ENCODE peak calls at places on chromosomes 7 and 10, in ten cellular contexts. H is fibroblast of the aortic adventitia; R is GM23248; B is T follicular helper cell; U is HFF-Myc; J is fibroblast of pulmonary artery; S is stimulated activated CD4-positive, alpha-beta T cell treated with anti-CD3 and anti-CD28 coated beads, Interleukin-12 subunit alpha, Interleukin-12 subunit beta, amount 100 ng/mL, for 48 hours; P is NCI-H1105; I is neural progenitor cell; Z is activated CD8-positive, alpha-beta memory T cell treated with anti-CD3 and anti-CD28 coated beads, Interleukin-2, amount 10 ng/mL, durations not matched to agents 7 days and 5 days. A is an unnamed sample.
A peak's percentile ranks its signal among the peaks of the same experiment; 100 is the strongest.

GRCh38 chr7:37942934-37943610 is 22.6 kb downstream of the EPDR1 start:
- DNase-seq in H (peak; percentile 86), R (no peak), B (no peak), U (no peak), J (peak; percentile 42), S (no peak), P (no peak), I (peak; percentile 54), Z (no peak), A (no peak)

GRCh38 chr10:124636271-124636993 is 107.7 kb downstream of the FAM53B start:
- DNase-seq in H (no peak), R (no peak), B (no peak), U (no peak), J (no peak), S (no peak), P (no peak), I (no peak), Z (no peak), A (no peak)

GRCh38 chr7:25009271-25009670 is 29.3 kb upstream of the OSBPL3 start:
- DNase-seq in H (peak; percentile 96), R (peak; percentile 96), B (no peak), U (peak; percentile 41), J (peak; percentile 96), S (no peak), P (no peak), I (no peak), Z (no peak), A (peak; percentile 8)

GRCh38 chr7:24504040-24504439 is 69.2 kb upstream of the PALS2 start:
- DNase-seq in H (no peak), R (no peak), B (no peak), U (no peak), J (no peak), S (no peak), P (no peak), I (no peak), Z (no peak), A (no peak)

GRCh38 chr7:31811650-31812461 is 124.8 kb downstream of the PPP1R17 start:
- DNase-seq in H (peak; percentile 33), R (peak; percentile 89), B (no peak), U (no peak), J (peak; percentile 35), S (no peak), P (no peak), I (no peak), Z (no peak), A (peak; percentile 35)

GRCh38 chr10:60130130-60130579 is 223.8 kb upstream of the CCDC6 start:
- DNase-seq in H (no peak), R (no peak), B (no peak), U (no peak), J (no peak), S (no peak), P (no peak), I (peak; percentile 85), Z (no peak), A (no peak)

GRCh38 chr10:63901228-63901627 is 380.0 kb downstream of the REEP3 start:
- DNase-seq in H (no peak), R (no peak), B (no peak), U (no peak), J (no peak), S (no peak), P (no peak), I (no peak), Z (no peak), A (no peak)

GRCh38 chr7:128053023-128053422 is 21.8 kb upstream of the LRRC4 start:
- DNase-seq in H (peak; percentile 39), R (peak; percentile 50), B (no peak), U (no peak), J (peak; percentile 63), S (no peak), P (peak; percentile 90), I (no peak), Z (no peak), A (no peak)

GRCh38 chr10:3783721-3784432 is 1.1 kb downstream of the KLF6 start:
- DNase-seq in H (peak; percentile 88), R (peak; percentile 76), B (no peak), U (no peak), J (peak; percentile 83), S (no peak), P (peak; percentile 21), I (peak; percentile 83), Z (no peak), A (no peak)

GRCh38 chr7:106978425-106979386 is 65.8 kb upstream of the PRKAR2B start:
- DNase-seq in H (no peak), R (no peak), B (no peak), U (no peak), J (no peak), S (no peak), P (no peak), I (no peak), Z (no peak), A (no peak)

GRCh38 chr7:45451636-45452035 is 122.5 kb upstream of the ADCY1 start:
- DNase-seq in H (no peak), R (peak; percentile 25), B (no peak), U (no peak), J (no peak), S (no peak), P (no peak), I (no peak), Z (no peak), A (no peak)

GRCh38 chr7:47418910-47419309 is 163.0 kb downstream of the TNS3 start:
- DNase-seq in H (no peak), R (peak; percentile 82), B (no peak), U (peak; percentile 9), J (peak; percentile 41), S (no peak), P (no peak), I (no peak), Z (no peak), A (no peak)

GRCh38 chr7:115087437-115087836 is 165.5 kb downstream of the MDFIC start:
- DNase-seq in H (peak; percentile 98), R (peak; percentile 79), B (no peak), U (peak; percentile 64), J (peak; percentile 95), S (no peak), P (no peak), I (no peak), Z (no peak), A (peak; percentile 25)

GRCh38 chr10:104067525-104067924 is 18.2 kb downstream of the COL17A1 start:
- DNase-seq in H (no peak), R (no peak), B (no peak), U (no peak), J (no peak), S (no peak), P (no peak), I (peak; percentile 74), Z (no peak), A (no peak)

GRCh38 chr10:7258948-7259523 is 151.8 kb downstream of the SFMBT2 start:
- DNase-seq in H (no peak), R (no peak), B (peak; percentile 33), U (no peak), J (no peak), S (peak; percentile 50), P (no peak), I (no peak), Z (peak; percentile 92), A (no peak)

GRCh38 chr7:77877800-77878199 is 79.2 kb downstream of the PHTF2 start:
- DNase-seq in H (no peak), R (peak; percentile 37), B (no peak), U (no peak), J (no peak), S (no peak), P (no peak), I (no peak), Z (no peak), A (no peak)

GRCh38 chr7:83532229-83532628 is 116.7 kb downstream of the SEMA3E start:
- DNase-seq in H (no peak), R (peak; percentile 43), B (no peak), U (no peak), J (no peak), S (no peak), P (no peak), I (no peak), Z (no peak), A (no peak)

GRCh38 chr10:98265403-98266378 is 2.3 kb downstream of the LOXL4 start:
- DNase-seq in H (no peak), R (no peak), B (no peak), U (no peak), J (no peak), S (no peak), P (no peak), I (no peak), Z (no peak), A (no peak)

GRCh38 chr7:83794834-83795233 is 145.9 kb upstream of the SEMA3E start:
- DNase-seq in H (no peak), R (no peak), B (no peak), U (no peak), J (no peak), S (no peak), P (no peak), I (no peak), Z (no peak), A (no peak)

GRCh38 chr10:3167611-3168330 is 4.8 kb downstream of the PITRM1 start:
- DNase-seq in H (no peak), R (no peak), B (no peak), U (no peak), J (no peak), S (no peak), P (no peak), I (no peak), Z (no peak), A (no peak)

GRCh38 chr10:102802920-102803534 is 34.2 kb downstream of the CYP17A1 start:
- DNase-seq in H (peak; percentile 98), R (peak; percentile 94), B (no peak), U (peak; percentile 73), J (peak; percentile 97), S (peak; percentile 5), P (no peak), I (no peak), Z (no peak), A (no peak)

GRCh38 chr7:496528-497295 is 22.9 kb downstream of the PDGFA start:
- DNase-seq in H (no peak), R (no peak), B (no peak), U (no peak), J (no peak), S (no peak), P (no peak), I (no peak), Z (no peak), A (no peak)

GRCh38 chr7:157834501-157835143 is 497.8 kb downstream of the DNAJB6 start:
- DNase-seq in H (no peak), R (no peak), B (no peak), U (no peak), J (no peak), S (no peak), P (no peak), I (peak; percentile 61), Z (no peak), A (no peak)

GRCh38 chr7:155428171-155428834 is 29.6 kb upstream of the EN2 start:
- DNase-seq in H (no peak), R (no peak), B (no peak), U (no peak), J (no peak), S (no peak), P (no peak), I (no peak), Z (no peak), A (no peak)

GRCh38 chr10:73868655-73869195 is 5.6 kb downstream of the CAMK2G start:
- DNase-seq in H (no peak), R (no peak), B (no peak), U (no peak), J (no peak), S (no peak), P (no peak), I (no peak), Z (no peak), A (no peak)

GRCh38 chr10:110568055-110568735 is 700 bp downstream of the SMC3 start:
- DNase-seq in H (no peak), R (peak; percentile 65), B (peak; percentile 41), U (no peak), J (peak; percentile 23), S (peak; percentile 32), P (no peak), I (peak; percentile 80), Z (peak; percentile 82), A (peak; percentile 45)

GRCh38 chr7:94394058-94394398 is 667 bp upstream of the COL1A2 start:
- DNase-seq in H (peak; percentile 85), R (peak; percentile 88), B (no peak), U (no peak), J (no peak), S (no peak), P (no peak), I (no peak), Z (no peak), A (no peak)

GRCh38 chr7:122802211-122802833 is 83.9 kb downstream of the CADPS2 start:
- DNase-seq in H (no peak), R (no peak), B (no peak), U (no peak), J (peak; percentile 49), S (no peak), P (no peak), I (no peak), Z (no peak), A (no peak)